ENCODE peak calls at places on chromosomes 5 and 9, in five cellular contexts. Y is OCI-LY7, O is astrocyte, N is upper lobe of right lung, B is tibial nerve. C is an unnamed sample.

GRCh38 chr9:128164332-128164885 is 4.3 kb downstream of the BBLN start:
- DNase-seq in O (peak; percentile 51), B (no peak), N (no peak), Y (no peak), C (no peak)

GRCh38 chr5:133930824-133931111 is 37.7 kb downstream of the C5orf15 start:
- DNase-seq in Y (no peak), O (no peak), N (no peak), B (no peak), C (no peak)

GRCh38 chr9:806285-807156 is 35.0 kb upstream of the DMRT1 start:
- DNase-seq in B (no peak), O (no peak), N (no peak), Y (peak; percentile 54), C (peak; percentile 65)

GRCh38 chr9:115134941-115135340 is 17.0 kb upstream of the TNC start:
- DNase-seq in Y (no peak), O (peak; percentile 27), B (no peak), N (no peak), C (no peak)

GRCh38 chr9:7058539-7058938 is 300.8 kb downstream of the KDM4C start:
- DNase-seq in Y (no peak), O (peak; percentile 18), N (no peak), B (no peak), C (no peak)

GRCh38 chr5:127562252-127562651 is 44.8 kb downstream of the PRRC1 start:
- DNase-seq in O (no peak), N (no peak), B (no peak), Y (peak; percentile 9), C (peak; percentile 51)

GRCh38 chr5:164362835-164363234 is 857.4 kb downstream of the MAT2B start:
- DNase-seq in Y (no peak), O (no peak), N (no peak), B (no peak), C (no peak)

GRCh38 chr9:70113403-70114022 is 69.9 kb downstream of the MAMDC2 start:
- DNase-seq in O (peak; percentile 54), Y (peak; percentile 43), B (peak; percentile 38), N (no peak), C (peak; percentile 86)

GRCh38 chr9:130453487-130453886 is 8.7 kb downstream of the ASS1 start:
- DNase-seq in B (no peak), Y (no peak), N (no peak), O (peak; percentile 48), C (peak; percentile 73)

GRCh38 chr5:151213803-151214613 is 9.9 kb downstream of the CCDC69 start:
- DNase-seq in B (peak; percentile 64), O (no peak), N (peak; percentile 92), Y (peak; percentile 97), C (peak; percentile 78)
- H3K4me3 ChIP-seq in B (no peak overlapping the region), O (no peak overlapping the region), N (peak overlapping the region; percentile 25), Y (peak overlapping the region; percentile 67), C (no peak overlapping the region)

DNA sequence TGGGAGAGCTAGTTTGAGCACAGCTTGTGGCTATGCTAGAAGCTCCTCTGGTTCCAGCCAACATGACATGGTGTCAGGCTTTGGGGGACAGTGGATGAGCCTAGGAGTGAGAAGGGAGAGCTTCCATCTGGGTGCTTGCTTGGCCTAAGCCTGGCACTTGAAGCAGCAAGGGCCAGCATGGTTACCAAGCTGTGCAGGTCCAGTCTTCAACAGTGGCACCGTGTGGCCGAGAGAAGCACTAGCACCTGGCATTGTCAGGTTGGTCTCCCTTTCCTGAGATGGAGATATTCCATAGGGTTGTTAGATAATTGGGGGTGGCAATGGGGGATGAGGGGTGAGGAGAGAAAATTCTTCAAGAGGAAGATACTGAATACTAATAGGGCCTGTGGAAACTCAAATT is 261.9 kb downstream of the PBX3 start:
- DNase-seq in O (no peak), N (no peak), B (no peak), Y (peak; percentile 7), C (peak; percentile 9)
- TF ChIP-seq CTCF in O (no peak), N (no peak), B (no peak), Y (peak; percentile 64), C (peak; percentile 48)

GRCh38 chr5:142363619-142363963 is 38.8 kb upstream of the SPRY4 start:
- DNase-seq in O (no peak), B (no peak), Y (no peak), N (no peak), C (no peak)

GRCh38 chr5:142366007-142366406 is 41.2 kb upstream of the SPRY4 start:
- DNase-seq in N (no peak), O (no peak), Y (no peak), B (no peak), C (no peak)

GRCh38 chr5:142368529-142368928 is 43.7 kb upstream of the SPRY4 start:
- DNase-seq in Y (no peak), B (no peak), N (no peak), O (no peak), C (no peak)

GRCh38 chr5:142360607-142361120 is 35.8 kb upstream of the SPRY4 start:
- DNase-seq in N (no peak), Y (no peak), B (no peak), O (peak; percentile 66), C (peak; percentile 81)

DNA sequence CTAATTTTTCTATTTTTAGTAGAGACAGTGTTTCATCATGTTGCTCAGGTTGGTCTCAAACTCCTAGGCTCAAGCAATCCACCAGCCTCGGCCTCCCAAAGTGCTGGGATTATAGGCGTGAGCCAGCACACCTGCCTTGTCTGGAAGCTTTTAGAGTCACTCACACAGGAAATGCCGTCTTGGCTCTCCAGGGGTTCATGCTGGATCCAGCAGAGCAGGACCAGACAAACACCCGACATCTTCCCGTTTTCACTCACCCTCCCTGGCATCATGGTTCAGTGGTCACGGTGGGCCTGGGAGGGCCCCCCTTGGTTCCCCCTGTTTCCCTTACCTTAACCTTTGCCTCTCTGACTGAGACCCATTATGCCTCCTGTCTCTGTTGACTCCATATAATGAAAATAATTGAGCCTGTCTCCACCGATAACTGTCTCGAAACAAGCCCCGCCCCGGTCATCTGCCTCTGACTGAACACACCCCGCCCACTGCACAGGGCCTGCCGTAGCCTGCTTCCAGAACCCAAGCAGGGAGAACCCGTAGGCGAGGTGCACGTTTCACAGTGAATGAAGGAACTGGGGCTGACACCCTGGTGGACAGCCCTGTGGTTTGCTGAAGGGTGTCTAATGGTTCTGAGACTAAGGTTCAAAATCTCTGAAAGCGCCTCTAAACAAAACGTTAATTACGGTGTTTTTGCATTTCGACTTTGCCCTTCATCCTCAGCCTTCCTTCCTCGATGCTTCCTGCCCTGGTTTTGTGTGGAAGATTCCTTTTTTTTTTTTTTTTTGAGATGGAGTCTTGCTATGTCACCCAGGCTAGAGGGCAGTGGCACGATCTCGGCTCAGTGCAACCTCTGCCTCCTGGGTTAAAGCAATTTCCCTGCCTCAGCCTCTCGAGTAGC is 39.7 kb upstream of the SPRY4 start:
- DNase-seq in N (no peak), Y (no peak), O (no peak), B (peak; percentile 78), C (peak; percentile 45)
- H3K4me3 ChIP-seq in N (no peak overlapping the region), Y (no peak overlapping the region), O (no peak overlapping the region), B (no peak overlapping the region), C (peak overlapping the region; percentile 5)

DNA sequence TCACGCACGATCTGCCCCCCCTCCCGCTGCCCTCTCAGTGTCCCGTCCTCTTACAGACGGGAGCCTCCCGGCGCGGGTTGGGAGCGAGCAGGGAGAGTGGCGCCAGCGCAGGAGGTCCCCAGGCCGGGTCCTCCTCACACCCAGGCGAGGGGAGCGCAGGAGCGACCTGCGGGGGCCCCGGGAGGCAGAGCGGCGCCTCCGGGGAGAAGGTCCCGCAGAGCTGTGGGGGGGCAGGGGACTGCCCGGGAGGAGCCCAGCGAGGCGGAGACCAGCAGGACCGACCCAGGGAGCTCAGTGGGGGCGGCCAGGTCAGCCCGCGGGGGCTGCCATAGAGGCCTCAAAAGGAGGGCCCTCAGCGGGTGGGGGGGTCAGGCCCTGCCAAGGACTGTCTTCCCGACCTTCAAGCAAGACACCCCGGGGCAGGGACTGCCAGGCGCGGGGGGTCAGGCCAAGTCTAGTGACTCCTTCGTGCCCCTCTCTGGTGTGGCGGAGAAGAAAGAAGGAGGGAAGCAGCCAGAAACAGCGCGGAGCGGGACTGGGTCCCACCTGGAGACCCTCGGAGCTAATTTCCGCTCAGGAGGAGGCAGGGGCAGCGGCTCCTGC is 123.3 kb upstream of the ERCC6L2 start:
- DNase-seq in B (no peak), Y (no peak), N (no peak), O (no peak), C (no peak)
- TF ChIP-seq CTCF in B (no peak), Y (no peak), N (no peak), O (no peak), C (no peak)

C was measured in choroid plexus epithelial cell.